ENCODE peak calls at places on chromosomes 7 and 10, in four cellular contexts. E is A549, W is IMR-90, R is HepG2. M is an unnamed sample.

GRCh38 chr10:71472912-71473311 is 76.2 kb downstream of the CDH23 start:
- DNase-seq in E (no peak), W (no peak), R (no peak), M (no peak)

GRCh38 chr7:17633099-17633498 is 307.2 kb downstream of the SNX13 start:
- DNase-seq in E (peak; percentile 78), W (peak; percentile 59), R (peak; percentile 39), M (no peak)

GRCh38 chr7:96067321-96067720 is 254.6 kb downstream of the SLC25A13 start:
- DNase-seq in E (no peak), W (no peak), R (no peak), M (no peak)

GRCh38 chr7:139829654-139830130 is 628 bp downstream of the TBXAS1 start:
- DNase-seq in E (no peak), W (peak; percentile 72), R (no peak), M (no peak)

GRCh38 chr7:1243964-1244416 is 11.3 kb downstream of the UNCX start:
- DNase-seq in E (no peak), W (no peak), R (no peak), M (no peak)

GRCh38 chr7:75596727-75597614 is 104.9 kb downstream of the SPDYE5 start:
- DNase-seq in E (peak; percentile 31), W (peak; percentile 53), R (no peak), M (peak; percentile 68)

GRCh38 chr7:30330134-30331111 is 46.0 kb downstream of the ZNRF2 start:
- DNase-seq in E (no peak), W (peak; percentile 25), R (no peak), M (no peak)

GRCh38 chr7:157925383-157925875 is 588.6 kb downstream of the DNAJB6 start:
- DNase-seq in E (no peak), W (no peak), R (no peak), M (no peak)

GRCh38 chr10:92761576-92761975 is 71.8 kb downstream of the HHEX start:
- DNase-seq in E (no peak), W (no peak), R (no peak), M (no peak)

GRCh38 chr10:26997610-26998009 is 102.7 kb downstream of the ANKRD26 start:
- DNase-seq in E (no peak), W (no peak), R (no peak), M (no peak)

GRCh38 chr7:22350466-22351328 is 6.3 kb downstream of the RAPGEF5 start:
- DNase-seq in E (no peak), W (peak; percentile 11), R (peak; percentile 90), M (peak; percentile 75)

GRCh38 chr7:71132521-71133231 is 732 bp downstream of the GALNT17 start:
- DNase-seq in E (no peak), W (no peak), R (no peak), M (no peak)

GRCh38 chr10:126092806-126093205 is 196.4 kb downstream of the FANK1 start:
- DNase-seq in E (no peak), W (peak; percentile 17), R (no peak), M (no peak)

GRCh38 chr10:129193148-129193547 is 273.9 kb upstream of the MGMT start:
- DNase-seq in E (no peak), W (no peak), R (no peak), M (no peak)

GRCh38 chr7:84042110-84042539 is 152.5 kb downstream of the SEMA3A start:
- DNase-seq in E (peak; percentile 16), W (peak; percentile 84), R (no peak), M (no peak)

GRCh38 chr7:12107841-12108249 is 103.2 kb upstream of the TMEM106B start:
- DNase-seq in E (peak; percentile 89), W (no peak), R (peak; percentile 37), M (no peak)

GRCh38 chr10:3500408-3500856 is 284.6 kb downstream of the KLF6 start:
- DNase-seq in E (peak; percentile 98), W (peak; percentile 90), R (peak; percentile 88), M (no peak)

GRCh38 chr7:130940326-130940725 is 206.3 kb upstream of the KLF14 start:
- DNase-seq in E (no peak), W (no peak), R (no peak), M (peak; percentile 25)

GRCh38 chr7:93016681-93017349 is 101.0 kb downstream of the SAMD9 start:
- DNase-seq in E (no peak), W (peak; percentile 45), R (no peak), M (no peak)

GRCh38 chr7:93016085-93016471 is 101.7 kb downstream of the SAMD9 start:
- DNase-seq in E (no peak), W (peak; percentile 45), R (no peak), M (no peak)

GRCh38 chr7:93014410-93014809 is 103.4 kb downstream of the SAMD9 start:
- DNase-seq in E (no peak), W (no peak), R (no peak), M (no peak)

GRCh38 chr7:93013471-93014061 is 104.2 kb downstream of the SAMD9 start:
- DNase-seq in E (no peak), W (peak; percentile 66), R (no peak), M (peak; percentile 46)

GRCh38 chr7:93015193-93016084 is 102.3 kb downstream of the SAMD9 start:
- DNase-seq in E (no peak), W (peak; percentile 80), R (no peak), M (no peak)
- TF ChIP-seq MAZ in E (no peak), W (no peak), R (no peak), M (no peak)

GRCh38 chr7:73850212-73850611 is 7.9 kb upstream of the METTL27 start:
- DNase-seq in E (no peak), W (no peak), R (no peak), M (no peak)
- TF ChIP-seq CEBPB in E (no peak), W (no peak), R (no peak), M (no peak)

DNA sequence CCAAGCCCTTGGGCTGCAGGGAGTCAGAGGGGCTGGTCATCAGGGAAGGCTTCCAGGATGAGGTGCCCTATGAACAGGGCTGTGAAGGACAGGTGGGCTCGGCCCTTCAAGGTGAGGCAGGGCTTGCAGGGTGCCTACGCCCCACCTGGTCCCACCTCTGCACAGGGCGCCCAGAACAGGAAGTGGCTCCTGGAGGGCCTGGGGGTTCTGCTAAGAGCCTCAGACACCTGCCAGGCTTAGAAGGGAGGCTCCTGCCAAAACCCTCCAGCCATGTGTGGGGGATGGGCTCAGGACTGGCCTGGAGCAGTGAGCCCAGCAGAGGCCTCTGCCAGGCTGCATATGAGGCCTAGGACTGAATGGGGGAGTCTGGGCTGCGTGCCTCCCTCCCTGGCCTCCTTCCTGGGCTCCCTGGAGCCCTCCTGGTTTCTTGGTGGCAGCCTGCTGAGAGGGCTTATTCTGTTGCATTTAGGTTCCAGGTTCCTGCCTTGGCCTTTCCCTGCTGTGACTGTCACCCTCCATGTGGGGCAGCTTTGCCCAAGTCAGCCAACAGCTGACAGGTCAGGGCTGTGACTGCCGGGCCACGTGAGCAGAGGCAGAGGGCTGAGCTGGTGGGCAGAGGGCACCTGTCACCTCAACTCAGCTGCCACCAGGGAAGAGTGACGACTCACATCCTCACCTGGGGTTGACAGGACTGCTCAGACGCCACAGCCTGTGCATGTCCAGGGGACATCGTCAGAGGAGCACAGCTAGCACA is 45.2 kb upstream of the MSMB start:
- DNase-seq in E (no peak), W (no peak), R (no peak), M (no peak)
- TF ChIP-seq MAZ in E (no peak), W (no peak), R (no peak), M (no peak)

GRCh38 chr7:4694653-4695335 is 12.7 kb downstream of the FOXK1 start:
- DNase-seq in E (no peak), W (peak; percentile 86), R (no peak), M (no peak)

GRCh38 chr7:4693749-4694148 is 11.7 kb downstream of the FOXK1 start:
- DNase-seq in E (no peak), W (no peak), R (no peak), M (no peak)

GRCh38 chr7:4690953-4691856 is 9.1 kb downstream of the FOXK1 start:
- DNase-seq in E (no peak), W (no peak), R (no peak), M (no peak)

GRCh38 chr7:4692055-4692454 is 10.0 kb downstream of the FOXK1 start:
- DNase-seq in E (no peak), W (no peak), R (no peak), M (peak; percentile 2)

DNA sequence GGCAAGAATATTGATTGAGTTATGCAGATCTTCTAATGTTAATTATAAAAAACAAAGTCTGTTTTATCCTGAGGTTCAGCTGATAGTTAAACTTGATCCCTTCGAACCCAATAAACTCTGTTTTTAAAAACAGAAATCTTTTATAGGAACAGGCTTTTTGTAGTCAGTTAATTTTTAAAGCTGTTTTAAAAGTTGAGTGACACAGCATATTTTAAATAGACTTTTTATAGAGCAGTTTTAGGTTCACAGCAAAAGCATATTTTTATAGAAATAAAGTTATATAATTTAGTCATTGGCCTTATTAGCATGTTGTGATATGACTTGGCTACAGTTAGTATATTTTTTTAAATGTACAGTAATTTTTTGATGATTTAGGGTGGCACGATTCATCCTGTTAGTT is 11.1 kb downstream of the FOXK1 start:
- DNase-seq in E (no peak), W (no peak), R (no peak), M (no peak)
- TF ChIP-seq CEBPB in E (no peak), W (no peak), R (no peak), M (no peak)

DNA sequence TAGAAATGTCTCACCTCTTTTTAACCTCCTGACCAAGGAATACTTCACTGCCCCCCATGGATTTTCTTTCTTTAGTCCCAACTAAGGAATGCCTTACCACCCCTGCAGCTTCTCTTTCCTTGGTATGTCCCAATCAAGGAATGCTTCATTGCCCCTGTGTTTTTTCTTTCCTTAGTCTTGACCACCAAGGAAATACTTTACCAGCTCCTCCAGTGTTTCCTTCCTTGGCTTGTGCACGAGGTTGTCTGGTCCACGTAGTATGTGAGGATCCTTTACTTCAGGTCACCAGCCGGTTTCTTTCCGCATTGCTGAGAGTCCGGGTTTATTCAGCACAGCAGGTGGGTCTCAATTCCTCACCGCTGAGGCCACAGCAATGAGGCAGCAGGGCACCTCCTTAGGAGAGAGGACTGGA is 59.3 kb downstream of the CYP2C9 start:
- DNase-seq in E (no peak), W (no peak), R (no peak), M (no peak)
- TF ChIP-seq MAZ in E (no peak), W (no peak), R (no peak), M (no peak)

DNA sequence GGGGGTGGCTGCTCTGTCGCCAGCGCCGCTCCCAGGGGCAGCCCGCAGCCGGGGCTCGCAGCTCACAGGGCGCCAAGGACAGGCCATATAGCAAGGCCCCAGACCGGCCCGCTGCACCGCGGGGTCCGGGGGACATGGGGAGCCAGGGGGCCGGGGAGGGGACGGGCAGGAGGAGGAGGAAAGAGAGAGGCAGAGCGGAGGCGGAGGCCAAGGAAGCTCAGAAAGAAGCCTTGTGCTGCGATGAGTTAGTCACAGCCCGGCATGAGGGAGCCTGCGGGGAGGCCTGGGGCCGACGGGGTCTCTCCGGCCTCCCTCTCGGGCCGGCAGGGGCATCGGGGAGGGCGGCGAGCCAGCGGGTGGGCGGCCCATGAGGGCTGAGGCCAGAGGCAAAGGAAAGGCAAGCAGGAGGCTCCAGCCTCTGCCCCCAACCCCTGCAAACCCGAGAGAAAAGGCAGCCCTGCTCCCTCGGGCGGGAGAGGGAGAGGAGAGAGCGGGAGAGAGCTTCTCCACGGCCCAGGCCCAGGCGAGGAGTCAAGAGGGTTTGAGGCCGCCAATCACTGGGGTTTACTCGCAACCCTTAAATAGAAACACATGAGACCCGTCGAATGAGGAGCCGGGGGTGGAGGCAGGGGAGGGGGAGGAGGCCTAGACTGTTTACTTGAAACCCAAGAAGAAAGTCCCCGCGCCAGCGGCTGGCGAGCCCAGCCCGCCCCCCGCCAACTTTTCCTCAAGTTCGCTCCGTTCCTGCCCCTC is 167.9 kb downstream of the NEURL1 start:
- DNase-seq in E (no peak), W (peak; percentile 94), R (peak; percentile 73), M (no peak)
- TF ChIP-seq CEBPB in E (no peak), W (no peak), R (no peak), M (no peak)

M was measured in K562.